ENCODE peak calls at places on chromosomes 11 and 22, in nine cellular contexts. H is breast epithelium, I is stomach, K is K562, A is suprapubic skin, X is HepG2, G is transverse colon, V is spleen, U is H1. B is an unnamed sample.

GRCh38 chr11:74487875-74488274 is 5.6 kb downstream of the LIPT2 start:
- DNase-seq in K (peak; percentile 45), I (no peak), U (no peak), G (no peak), V (no peak), H (no peak), X (peak; percentile 54), A (no peak), B (no peak)

GRCh38 chr22:27997538-27997937 is 78.5 kb upstream of the PITPNB start:
- DNase-seq in K (no peak), X (no peak), H (no peak), G (no peak), I (no peak), U (no peak), A (no peak), V (peak; percentile 68), B (peak; percentile 45)

GRCh38 chr11:82906236-82906635 is 4.7 kb downstream of the DDIAS start:
- DNase-seq in K (no peak), G (no peak), H (no peak), A (no peak), X (peak; percentile 26), I (no peak), V (no peak), U (no peak), B (no peak)

GRCh38 chr11:117720061-117720511 is 76.9 kb downstream of the DSCAML1 start:
- DNase-seq in K (no peak), I (no peak), X (no peak), V (no peak), A (no peak), G (no peak), H (no peak), U (no peak), B (no peak)

GRCh38 chr22:19522190-19522880 is 1.9 kb downstream of the CLDN5 start:
- DNase-seq in V (no peak), A (peak; percentile 75), I (no peak), X (no peak), U (no peak), H (no peak), K (no peak), G (no peak), B (no peak)

GRCh38 chr11:35950082-35950481 is 6.2 kb downstream of the LDLRAD3 start:
- DNase-seq in U (no peak), X (no peak), H (no peak), A (no peak), G (no peak), K (no peak), I (no peak), V (no peak), B (no peak)

GRCh38 chr11:12509371-12509770 is 132.0 kb downstream of the PARVA start:
- DNase-seq in G (no peak), I (no peak), X (no peak), U (no peak), K (no peak), V (no peak), H (no peak), A (no peak), B (no peak)

GRCh38 chr11:57885298-57886035 is 123.9 kb downstream of the CTNND1 start:
- DNase-seq in I (no peak), H (no peak), A (no peak), K (no peak), G (no peak), V (no peak), U (no peak), X (peak; percentile 20), B (no peak)

GRCh38 chr11:18775492-18776292 is 15.9 kb downstream of the PTPN5 start:
- DNase-seq in X (peak; percentile 46), I (peak; percentile 70), H (peak; percentile 67), A (no peak), K (peak; percentile 71), V (no peak), G (peak; percentile 76), U (peak; percentile 46), B (no peak)

GRCh38 chr22:26890870-26891269 is 233.5 kb downstream of the MIAT start:
- DNase-seq in K (no peak), X (no peak), I (no peak), U (no peak), A (no peak), V (no peak), G (no peak), H (no peak), B (no peak)

GRCh38 chr11:100994966-100995365 is 134.6 kb downstream of the PGR start:
- DNase-seq in U (no peak), V (no peak), G (no peak), X (no peak), K (no peak), A (no peak), H (no peak), I (no peak), B (no peak)

GRCh38 chr11:7175007-7175406 is 76.7 kb upstream of the SYT9 start:
- DNase-seq in V (no peak), X (no peak), H (no peak), K (no peak), A (no peak), G (no peak), U (no peak), I (no peak), B (no peak)

GRCh38 chr11:16603890-16604783 is 134.3 kb upstream of the C11orf58 start:
- DNase-seq in X (no peak), U (no peak), I (peak; percentile 35), A (no peak), V (peak; percentile 74), K (peak; percentile 73), H (no peak), G (peak; percentile 46), B (peak; percentile 65)

GRCh38 chr11:122784325-122785155 is 53.8 kb upstream of the CRTAM start:
- DNase-seq in I (no peak), U (no peak), H (no peak), X (no peak), V (no peak), K (no peak), A (no peak), G (no peak), B (peak; percentile 77)

GRCh38 chr11:103055174-103055890 is 36.6 kb downstream of the DCUN1D5 start:
- DNase-seq in K (peak; percentile 10), X (peak; percentile 32), I (no peak), U (no peak), H (no peak), A (no peak), G (no peak), V (no peak), B (no peak)

GRCh38 chr11:4560462-4560861 is 15.5 kb downstream of the OR52M1 start:
- DNase-seq in U (no peak), X (no peak), A (no peak), V (no peak), H (no peak), G (no peak), K (no peak), I (no peak), B (no peak)

GRCh38 chr11:113147249-113147648 is 167.1 kb upstream of the TTC12 start:
- DNase-seq in A (no peak), U (peak; percentile 5), V (no peak), H (no peak), G (no peak), I (no peak), X (no peak), K (no peak), B (no peak)

GRCh38 chr11:113138731-113139130 is 175.7 kb upstream of the TTC12 start:
- DNase-seq in V (no peak), G (no peak), U (no peak), I (no peak), X (no peak), A (no peak), K (no peak), H (no peak), B (no peak)

GRCh38 chr11:113137735-113138529 is 176.5 kb upstream of the TTC12 start:
- DNase-seq in H (no peak), I (no peak), V (no peak), X (no peak), A (no peak), G (no peak), K (no peak), U (no peak), B (no peak)

GRCh38 chr11:113141010-113141409 is 173.4 kb upstream of the TTC12 start:
- DNase-seq in A (no peak), X (no peak), K (no peak), I (no peak), G (no peak), H (no peak), U (no peak), V (no peak), B (no peak)

GRCh38 chr11:113142508-113142907 is 171.9 kb upstream of the TTC12 start:
- DNase-seq in V (no peak), A (no peak), U (no peak), I (no peak), K (no peak), H (no peak), G (no peak), X (no peak), B (no peak)
- TF ChIP-seq POLR2A in V (no peak), A (no peak), U (no peak), I (no peak), K (no peak), H (no peak), G (no peak), X (no peak), B (no peak)

GRCh38 chr22:37905534-37906363 is at the start of gene MICALL1:
- DNase-seq in K (peak; percentile 85), U (no peak), H (peak; percentile 64), G (peak; percentile 85), V (peak; percentile 95), A (no peak), I (peak; percentile 87), X (no peak), B (peak; percentile 87)
- TF ChIP-seq POLR2AphosphoS5 in K (peak; percentile 40), U (no peak), H (no peak), G (no peak), V (no peak), A (no peak), I (no peak), X (no peak), B (peak; percentile 56)

DNA sequence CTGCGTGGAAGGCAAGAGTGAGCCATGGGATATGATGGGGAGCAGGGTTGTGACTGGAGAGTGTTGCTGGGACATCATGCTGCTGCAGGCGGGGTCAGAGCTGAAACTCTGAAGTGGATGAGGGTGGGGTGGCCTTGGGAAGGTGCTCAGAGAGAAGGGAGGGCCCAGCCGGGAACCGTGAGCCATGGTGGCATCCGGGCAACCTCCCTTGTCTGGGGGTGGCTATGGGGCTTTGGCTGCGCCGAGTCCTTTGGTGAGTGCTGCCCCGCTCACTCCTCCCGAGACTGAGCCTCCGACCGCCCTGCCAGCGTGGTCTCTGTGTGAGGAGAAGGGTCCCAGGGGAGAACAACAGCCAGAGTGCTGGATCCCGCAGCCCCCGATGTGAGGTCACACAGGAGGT is 632.0 kb downstream of the BRD1 start:
- DNase-seq in V (peak; percentile 61), G (no peak), K (no peak), A (no peak), H (no peak), I (no peak), X (no peak), U (no peak), B (peak; percentile 27)
- H3K27me3 ChIP-seq in V (no peaks in the 10 kb centered on the region), G (no peaks in the 10 kb centered on the region), K (no peaks in the 10 kb centered on the region), A (peaks cover 36% of the 10 kb centered on the region), H (no peaks in the 10 kb centered on the region), I (peaks cover 12% of the 10 kb centered on the region), X (peaks cover 63% of the 10 kb centered on the region), U (no peaks in the 10 kb centered on the region), B (no peaks in the 10 kb centered on the region)

DNA sequence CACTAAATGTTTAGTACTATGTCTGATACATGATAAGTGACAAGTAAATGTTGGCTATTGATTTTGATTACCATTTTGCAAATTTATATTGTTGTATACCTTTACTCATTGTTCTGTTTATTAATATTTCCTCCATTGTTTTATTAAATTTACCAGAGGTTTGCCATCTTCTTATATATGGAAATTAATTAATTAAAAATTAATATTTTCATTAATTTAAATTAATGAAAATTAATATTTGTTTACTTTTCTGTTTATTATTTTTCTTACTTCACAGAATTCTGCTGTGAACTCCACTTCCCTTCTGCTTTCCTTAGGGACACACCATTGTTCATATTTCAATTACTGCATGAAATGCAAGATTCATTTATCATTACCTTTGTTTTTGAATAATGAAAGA is 331.0 kb downstream of the LARGE1 start:
- DNase-seq in X (no peak), I (no peak), U (no peak), H (no peak), V (no peak), K (no peak), A (no peak), G (no peak), B (no peak)
- TF ChIP-seq POLR2A in X (no peak), I (no peak), U (no peak), H (no peak), V (no peak), K (no peak), A (no peak), G (no peak), B (no peak)

B was measured in sigmoid colon.